ENCODE peak calls at places on chromosomes 7 and 10, in ten cellular contexts. R is lung, H is A549, X is IMR-90, C is hepatocyte, Y is pancreas, Q is Karpas-422, B is colonic mucosa, F is dorsolateral prefrontal cortex, E is GM23248. S is an unnamed sample.

GRCh38 chr10:132209130-132209529 is 22.4 kb downstream of the DPYSL4 start:
- DNase-seq in H (no peak), R (no peak), B (no peak), F (no peak), Q (no peak), X (peak; percentile 23), C (no peak), E (peak; percentile 81), Y (no peak), S (no peak)

GRCh38 chr7:156017431-156017830 is 205.2 kb upstream of the SHH start:
- DNase-seq in B (no peak), F (no peak), E (no peak), H (no peak), X (no peak), R (no peak), C (no peak), Q (no peak), Y (no peak), S (no peak)

GRCh38 chr7:117824605-117825004 is 48.6 kb downstream of the CTTNBP2 start:
- DNase-seq in X (no peak), B (no peak), F (no peak), Y (no peak), C (no peak), H (no peak), Q (no peak), E (no peak), R (no peak), S (no peak)

GRCh38 chr10:26790596-26790995 is 70.2 kb downstream of the ABI1 start:
- DNase-seq in B (no peak), Y (no peak), X (peak; percentile 28), E (peak; percentile 27), H (no peak), F (no peak), R (no peak), Q (no peak), C (no peak), S (no peak)

GRCh38 chr10:119655566-119656001 is 4.4 kb downstream of the BAG3 start:
- DNase-seq in C (peak; percentile 68), B (peak; percentile 29), H (peak; percentile 59), E (peak; percentile 94), F (no peak), X (peak; percentile 88), R (no peak), Q (no peak), Y (no peak), S (no peak)

GRCh38 chr7:105277341-105277740 is 111.4 kb downstream of the SRPK2 start:
- DNase-seq in B (no peak), R (no peak), Q (no peak), H (peak; percentile 48), C (peak; percentile 6), Y (no peak), F (no peak), X (peak; percentile 87), E (peak; percentile 60), S (no peak)

GRCh38 chr7:45579386-45579785 is 5.2 kb downstream of the ADCY1 start:
- DNase-seq in Y (no peak), F (no peak), C (no peak), E (no peak), B (no peak), R (no peak), H (no peak), X (no peak), Q (no peak), S (no peak)

GRCh38 chr7:137440434-137440830 is 96.9 kb upstream of the PTN start:
- DNase-seq in F (no peak), C (no peak), B (no peak), E (peak; percentile 3), X (no peak), R (no peak), Y (no peak), Q (peak; percentile 30), H (no peak), S (no peak)

GRCh38 chr10:60654813-60655464 is 123.3 kb upstream of the CDK1 start:
- DNase-seq in E (peak; percentile 65), B (no peak), Q (no peak), X (peak; percentile 84), Y (no peak), C (no peak), F (no peak), R (no peak), H (peak; percentile 47), S (no peak)

GRCh38 chr7:80984619-80985018 is 65.8 kb upstream of the SEMA3C start:
- DNase-seq in R (no peak), E (no peak), B (no peak), Q (no peak), Y (no peak), H (no peak), X (no peak), F (no peak), C (no peak), S (no peak)

GRCh38 chr7:22943997-22944396 is 69.9 kb downstream of the HYCC1 start:
- DNase-seq in R (no peak), X (peak; percentile 95), E (peak; percentile 60), C (peak; percentile 24), H (no peak), B (no peak), Q (no peak), Y (no peak), F (no peak), S (no peak)

DNA sequence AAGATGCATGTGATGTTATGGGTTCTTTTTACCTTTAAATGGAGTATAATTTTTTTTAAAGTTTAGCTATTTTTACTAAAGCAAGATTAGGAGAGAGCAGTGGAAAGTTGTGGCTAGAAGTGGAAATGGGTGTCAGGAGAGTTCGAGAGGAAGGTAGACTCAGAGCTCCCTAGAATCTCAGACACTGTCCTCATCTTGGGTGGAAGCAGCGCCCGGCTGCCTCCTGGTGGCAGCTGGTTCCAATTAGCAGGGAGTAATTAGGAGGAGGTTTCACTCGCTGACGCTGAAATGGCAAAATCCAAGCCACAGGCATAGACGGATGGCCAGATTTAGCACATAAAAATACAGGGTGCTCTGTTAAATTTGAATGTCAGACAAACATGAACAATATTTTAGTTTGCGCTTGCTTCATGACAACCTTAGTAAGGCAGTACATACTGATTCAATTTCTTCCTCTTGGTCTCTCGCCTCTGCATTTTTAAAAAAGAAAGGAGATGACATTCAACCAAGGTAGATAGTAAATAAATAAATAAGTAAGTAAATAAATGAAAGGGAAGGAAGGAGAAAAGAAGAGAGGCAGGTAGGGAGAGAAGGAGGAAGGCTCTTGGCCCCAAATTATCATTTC is 58.5 kb downstream of the LGI1 start:
- DNase-seq in C (peak; percentile 83), X (peak; percentile 47), R (peak; percentile 49), H (peak; percentile 54), F (peak; percentile 74), E (peak; percentile 84), Y (no peak), B (peak; percentile 71), Q (peak; percentile 64), S (peak; percentile 13)
- H3K4me3 ChIP-seq in C (no peak overlapping the region), X (no peak overlapping the region), R (no peak overlapping the region), H (no peak overlapping the region), F (peak overlapping the region; percentile 15), E (peak overlapping the region; percentile 59), Y (no peak overlapping the region), B (no peak overlapping the region), Q (no peak overlapping the region), S (no peak overlapping the region)

GRCh38 chr7:3043544-3044395 is at the start of gene CARD11:
- DNase-seq in X (no peak), Y (no peak), E (no peak), R (no peak), Q (peak; percentile 87), H (no peak), B (peak; percentile 22), F (no peak), C (peak; percentile 53), S (peak; percentile 69)
- H3K4me3 ChIP-seq in X (peak within 1 kb of the TSS; percentile 28), Y (no peak within 1 kb of the TSS), E (no peak within 1 kb of the TSS), R (no peak within 1 kb of the TSS), Q (peak within 1 kb of the TSS; percentile 90), H (peak within 1 kb of the TSS; percentile 40), B (peak within 1 kb of the TSS; percentile 27), F (no peak within 1 kb of the TSS), C (peak within 1 kb of the TSS; percentile 49), S (peak within 1 kb of the TSS; percentile 82)

GRCh38 chr7:27155816-27156507 is 513 bp downstream of the HOXA7 start:
- DNase-seq in B (peak; percentile 70), E (peak; percentile 78), X (no peak), R (no peak), Q (peak; percentile 86), F (no peak), Y (no peak), H (peak; percentile 41), C (no peak), S (peak; percentile 65)

GRCh38 chr7:27153526-27153925 is 1.1 kb upstream of the HOXA3 start:
- DNase-seq in B (peak; percentile 25), H (no peak), R (no peak), F (no peak), Q (no peak), E (no peak), C (no peak), X (no peak), Y (no peak), S (no peak)

GRCh38 chr7:27156508-27156898 is at the start of gene HOXA7:
- DNase-seq in R (no peak), B (peak; percentile 82), X (peak; percentile 63), Y (no peak), E (peak; percentile 91), Q (peak; percentile 90), H (peak; percentile 73), F (no peak), C (no peak), S (peak; percentile 48)

GRCh38 chr7:27154369-27154768 is 2.0 kb upstream of the HOXA3 start:
- DNase-seq in X (no peak), E (no peak), R (no peak), Q (no peak), H (no peak), F (no peak), B (peak; percentile 29), C (no peak), Y (no peak), S (no peak)

DNA sequence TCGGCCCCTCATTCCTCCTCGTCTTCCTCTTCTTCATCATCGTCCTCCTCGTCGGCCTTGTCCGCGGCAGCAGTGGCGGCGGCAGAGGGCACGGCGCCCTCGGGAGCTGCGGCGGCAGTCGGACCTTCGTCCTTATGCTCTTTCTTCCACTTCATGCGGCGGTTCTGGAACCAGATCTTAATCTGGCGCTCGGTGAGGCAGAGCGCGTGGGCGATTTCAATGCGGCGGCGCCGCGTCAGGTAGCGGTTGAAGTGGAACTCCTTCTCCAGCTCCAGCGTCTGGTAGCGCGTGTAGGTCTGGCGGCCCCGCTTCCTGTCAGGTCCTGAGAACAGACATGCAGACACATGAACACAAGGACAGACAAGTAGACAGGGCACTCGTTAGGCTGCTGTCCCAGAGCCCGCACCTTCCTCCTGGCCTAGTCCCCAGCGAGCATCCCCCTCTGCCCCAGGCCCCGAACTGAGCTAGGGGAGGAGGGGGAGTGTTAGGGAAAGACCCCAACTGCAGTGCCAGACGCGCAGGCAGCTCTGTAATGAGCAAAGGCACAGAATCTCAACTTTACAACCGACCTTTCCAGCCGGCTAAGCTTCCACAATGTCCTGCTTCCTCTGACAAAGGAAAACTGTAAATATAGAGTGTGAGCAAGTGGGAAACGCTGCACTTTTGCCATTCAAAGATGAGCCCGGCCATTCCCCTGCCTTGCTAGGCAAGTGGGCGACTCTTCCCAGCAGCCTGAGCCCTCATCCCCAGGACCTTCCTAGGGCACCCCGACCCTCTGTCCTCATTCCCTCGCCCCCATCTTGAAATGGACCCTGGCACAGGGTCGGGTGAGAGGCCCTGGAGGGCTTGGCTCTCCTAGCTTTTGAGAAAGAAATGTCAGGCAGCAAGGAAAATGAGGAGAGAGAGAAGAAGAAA is 1.3 kb downstream of the HOXA7 start:
- DNase-seq in C (no peak), Y (no peak), Q (peak; percentile 77), H (no peak), F (no peak), E (peak; percentile 34), B (peak; percentile 60), X (no peak), R (no peak), S (peak; percentile 33)
- H3K4me3 ChIP-seq in C (peak overlapping the region; percentile 48), Y (no peak overlapping the region), Q (peak overlapping the region; percentile 69), H (peak overlapping the region; percentile 51), F (no peak overlapping the region), E (peak overlapping the region; percentile 88), B (peak overlapping the region; percentile 49), X (peak overlapping the region; percentile 69), R (no peak overlapping the region), S (peak overlapping the region; percentile 69)

GRCh38 chr10:92742331-92743228 is 52.8 kb downstream of the HHEX start:
- DNase-seq in X (no peak), F (no peak), Y (peak; percentile 17), H (no peak), R (no peak), Q (peak; percentile 91), B (no peak), C (no peak), E (no peak), S (peak; percentile 95)
- H3K4me3 ChIP-seq in X (no peak overlapping the region), F (no peak overlapping the region), Y (no peak overlapping the region), H (no peak overlapping the region), R (no peak overlapping the region), Q (peak overlapping the region; percentile 58), B (no peak overlapping the region), C (no peak overlapping the region), E (no peak overlapping the region), S (peak overlapping the region; percentile 53)